ENCODE peak calls at places on chromosome 5, in six cellular contexts. One of them, this sample, is unnamed.

GRCh38 chr5:2607622-2608021 is 143.9 kb downstream of the IRX2 start:
- DNase-seq in body of pancreas: no peak
- DNase-seq in dermis microvascular lymphatic vessel endothelial cell: no peak
- DNase-seq in central memory CD4-positive, alpha-beta T cell: no peak
- DNase-seq in islet precursor cell: no peak
- DNase-seq in HCEC 1CT: no peak
- DNase-seq in this sample: no peak

GRCh38 chr5:59660737-59661136 is 232.8 kb downstream of the PDE4D start:
- DNase-seq in HCEC 1CT: peak
- DNase-seq in body of pancreas: no peak
- DNase-seq in islet precursor cell: no peak
- DNase-seq in dermis microvascular lymphatic vessel endothelial cell: peak
- DNase-seq in central memory CD4-positive, alpha-beta T cell: no peak
- DNase-seq in this sample: peak

GRCh38 chr5:40578501-40579451 is 100.9 kb upstream of the PTGER4 start:
- DNase-seq in dermis microvascular lymphatic vessel endothelial cell: peak
- DNase-seq in body of pancreas: no peak
- DNase-seq in HCEC 1CT: no peak
- DNase-seq in central memory CD4-positive, alpha-beta T cell: peak
- DNase-seq in islet precursor cell: no peak
- DNase-seq in this sample: no peak

GRCh38 chr5:89343666-89344065 is 460.7 kb upstream of the MEF2C start:
- DNase-seq in HCEC 1CT: no peak
- DNase-seq in central memory CD4-positive, alpha-beta T cell: no peak
- DNase-seq in dermis microvascular lymphatic vessel endothelial cell: no peak
- DNase-seq in body of pancreas: no peak
- DNase-seq in islet precursor cell: no peak
- DNase-seq in this sample: no peak

GRCh38 chr5:96522635-96523355 is 89.7 kb upstream of the PCSK1 start:
- DNase-seq in islet precursor cell: no peak
- DNase-seq in central memory CD4-positive, alpha-beta T cell: no peak
- DNase-seq in HCEC 1CT: no peak
- DNase-seq in dermis microvascular lymphatic vessel endothelial cell: no peak
- DNase-seq in body of pancreas: peak
- DNase-seq in this sample: no peak

GRCh38 chr5:76715734-76716455 is at the start of gene F2R:
- DNase-seq in body of pancreas: peak
- DNase-seq in central memory CD4-positive, alpha-beta T cell: peak
- DNase-seq in dermis microvascular lymphatic vessel endothelial cell: peak
- DNase-seq in HCEC 1CT: peak
- DNase-seq in islet precursor cell: peak
- DNase-seq in this sample: peak

GRCh38 chr5:77305921-77306320 is 95.4 kb downstream of the PDE8B start:
- DNase-seq in islet precursor cell: no peak
- DNase-seq in dermis microvascular lymphatic vessel endothelial cell: no peak
- DNase-seq in body of pancreas: no peak
- DNase-seq in central memory CD4-positive, alpha-beta T cell: no peak
- DNase-seq in HCEC 1CT: no peak
- DNase-seq in this sample: peak

GRCh38 chr5:1005362-1005851 is 3.2 kb upstream of the NKD2 start:
- DNase-seq in body of pancreas: peak
- DNase-seq in HCEC 1CT: no peak
- DNase-seq in islet precursor cell: no peak
- DNase-seq in dermis microvascular lymphatic vessel endothelial cell: no peak
- DNase-seq in central memory CD4-positive, alpha-beta T cell: no peak
- DNase-seq in this sample: no peak

GRCh38 chr5:96997265-96997859 is 61.5 kb downstream of the LNPEP start:
- DNase-seq in body of pancreas: no peak
- DNase-seq in dermis microvascular lymphatic vessel endothelial cell: peak
- DNase-seq in islet precursor cell: no peak
- DNase-seq in central memory CD4-positive, alpha-beta T cell: peak
- DNase-seq in HCEC 1CT: peak
- DNase-seq in this sample: peak

GRCh38 chr5:107700486-107700885 is 29.7 kb upstream of the EFNA5 start:
- DNase-seq in islet precursor cell: no peak
- DNase-seq in body of pancreas: no peak
- DNase-seq in HCEC 1CT: no peak
- DNase-seq in central memory CD4-positive, alpha-beta T cell: no peak
- DNase-seq in dermis microvascular lymphatic vessel endothelial cell: no peak
- DNase-seq in this sample: no peak

GRCh38 chr5:81750308-81751008 is 439 bp downstream of the SSBP2 start:
- DNase-seq in central memory CD4-positive, alpha-beta T cell: peak
- DNase-seq in islet precursor cell: no peak
- DNase-seq in body of pancreas: no peak
- DNase-seq in dermis microvascular lymphatic vessel endothelial cell: no peak
- DNase-seq in HCEC 1CT: peak
- DNase-seq in this sample: no peak

GRCh38 chr5:107324071-107324470 is 346.7 kb downstream of the EFNA5 start:
- DNase-seq in dermis microvascular lymphatic vessel endothelial cell: no peak
- DNase-seq in islet precursor cell: no peak
- DNase-seq in central memory CD4-positive, alpha-beta T cell: no peak
- DNase-seq in HCEC 1CT: no peak
- DNase-seq in body of pancreas: no peak
- DNase-seq in this sample: no peak

GRCh38 chr5:108753331-108753730 is 5.6 kb downstream of the FER start:
- DNase-seq in HCEC 1CT: peak
- DNase-seq in body of pancreas: no peak
- DNase-seq in islet precursor cell: no peak
- DNase-seq in central memory CD4-positive, alpha-beta T cell: no peak
- DNase-seq in dermis microvascular lymphatic vessel endothelial cell: no peak
- DNase-seq in this sample: no peak

GRCh38 chr5:77419644-77420582 is 72.2 kb downstream of the WDR41 start:
- DNase-seq in central memory CD4-positive, alpha-beta T cell: no peak
- DNase-seq in dermis microvascular lymphatic vessel endothelial cell: no peak
- DNase-seq in islet precursor cell: no peak
- DNase-seq in HCEC 1CT: no peak
- DNase-seq in body of pancreas: no peak
- DNase-seq in this sample: no peak

GRCh38 chr5:177311361-177311722 is 356 bp downstream of the MXD3 start:
- DNase-seq in dermis microvascular lymphatic vessel endothelial cell: no peak
- DNase-seq in body of pancreas: peak
- DNase-seq in islet precursor cell: peak
- DNase-seq in central memory CD4-positive, alpha-beta T cell: no peak
- DNase-seq in HCEC 1CT: no peak
- DNase-seq in this sample: no peak

GRCh38 chr5:75985077-75985476 is 98.1 kb upstream of the SV2C start:
- DNase-seq in central memory CD4-positive, alpha-beta T cell: no peak
- DNase-seq in body of pancreas: no peak
- DNase-seq in islet precursor cell: no peak
- DNase-seq in HCEC 1CT: no peak
- DNase-seq in dermis microvascular lymphatic vessel endothelial cell: no peak
- DNase-seq in this sample: no peak

GRCh38 chr5:91468643-91469422 is 85.7 kb upstream of the ARRDC3 start:
- DNase-seq in HCEC 1CT: no peak
- DNase-seq in body of pancreas: no peak
- DNase-seq in islet precursor cell: no peak
- DNase-seq in central memory CD4-positive, alpha-beta T cell: no peak
- DNase-seq in dermis microvascular lymphatic vessel endothelial cell: peak
- DNase-seq in this sample: no peak

GRCh38 chr5:33068786-33069185 is 357.7 kb downstream of the NPR3 start:
- DNase-seq in dermis microvascular lymphatic vessel endothelial cell: no peak
- DNase-seq in islet precursor cell: no peak
- DNase-seq in body of pancreas: no peak
- DNase-seq in HCEC 1CT: no peak
- DNase-seq in central memory CD4-positive, alpha-beta T cell: no peak
- DNase-seq in this sample: no peak

GRCh38 chr5:160251406-160252155 is 22.3 kb downstream of the FABP6 start:
- DNase-seq in HCEC 1CT: no peak
- DNase-seq in islet precursor cell: no peak
- DNase-seq in dermis microvascular lymphatic vessel endothelial cell: no peak
- DNase-seq in central memory CD4-positive, alpha-beta T cell: no peak
- DNase-seq in body of pancreas: no peak
- DNase-seq in this sample: no peak

GRCh38 chr5:73673161-73673591 is 47.2 kb downstream of the ARHGEF28 start:
- DNase-seq in central memory CD4-positive, alpha-beta T cell: no peak
- DNase-seq in islet precursor cell: no peak
- DNase-seq in dermis microvascular lymphatic vessel endothelial cell: peak
- DNase-seq in body of pancreas: no peak
- DNase-seq in HCEC 1CT: peak
- DNase-seq in this sample: peak

GRCh38 chr5:145365464-145365863 is 469.7 kb downstream of the PRELID2 start:
- DNase-seq in central memory CD4-positive, alpha-beta T cell: no peak
- DNase-seq in islet precursor cell: no peak
- DNase-seq in HCEC 1CT: no peak
- DNase-seq in body of pancreas: no peak
- DNase-seq in dermis microvascular lymphatic vessel endothelial cell: no peak
- DNase-seq in this sample: no peak

GRCh38 chr5:54909126-54909525 is 76.3 kb downstream of the ESM1 start:
- DNase-seq in islet precursor cell: no peak
- DNase-seq in central memory CD4-positive, alpha-beta T cell: no peak
- DNase-seq in HCEC 1CT: peak
- DNase-seq in body of pancreas: no peak
- DNase-seq in dermis microvascular lymphatic vessel endothelial cell: peak
- DNase-seq in this sample: peak

GRCh38 chr5:171342362-171343111 is 33.5 kb downstream of the TLX3 start:
- DNase-seq in HCEC 1CT: peak
- DNase-seq in dermis microvascular lymphatic vessel endothelial cell: peak
- DNase-seq in central memory CD4-positive, alpha-beta T cell: peak
- DNase-seq in body of pancreas: peak
- DNase-seq in islet precursor cell: peak
- DNase-seq in this sample: peak